ENCODE peak calls at places on chromosomes 1 and 21, in six cellular contexts. One of them, this sample, is unnamed.

GRCh38 chr21:46504681-46505080 is 46.0 kb downstream of the DIP2A start:
- DNase-seq in left ventricle myocardium inferior: no peak
- DNase-seq in IMR-90: no peak
- DNase-seq in Peyer's patch: no peak
- DNase-seq in tibial nerve: no peak
- DNase-seq in fibroblast of lung: no peak
- DNase-seq in this sample: no peak

GRCh38 chr1:25848531-25848930 is 10.7 kb downstream of the AUNIP start:
- DNase-seq in left ventricle myocardium inferior: no peak
- DNase-seq in fibroblast of lung: no peak
- DNase-seq in Peyer's patch: no peak
- DNase-seq in tibial nerve: no peak
- DNase-seq in IMR-90: peak; percentile 30
- DNase-seq in this sample: no peak

GRCh38 chr1:14365226-14365994 is 233.1 kb upstream of the KAZN start:
- DNase-seq in left ventricle myocardium inferior: no peak
- DNase-seq in Peyer's patch: no peak
- DNase-seq in IMR-90: no peak
- DNase-seq in tibial nerve: no peak
- DNase-seq in fibroblast of lung: no peak
- DNase-seq in this sample: peak; percentile 7

GRCh38 chr1:95832370-95832769 is 598.4 kb downstream of the RWDD3 start:
- DNase-seq in fibroblast of lung: no peak
- DNase-seq in left ventricle myocardium inferior: no peak
- DNase-seq in tibial nerve: no peak
- DNase-seq in Peyer's patch: no peak
- DNase-seq in IMR-90: no peak
- DNase-seq in this sample: no peak

GRCh38 chr1:1304331-1305299 is 3.1 kb downstream of the ACAP3 start:
- DNase-seq in tibial nerve: peak; percentile 62
- DNase-seq in fibroblast of lung: peak; percentile 79
- DNase-seq in IMR-90: peak; percentile 84
- DNase-seq in Peyer's patch: peak; percentile 80
- DNase-seq in left ventricle myocardium inferior: peak; percentile 80
- DNase-seq in this sample: peak; percentile 84

GRCh38 chr1:23421752-23422312 is 2.7 kb downstream of the TCEA3 start:
- DNase-seq in fibroblast of lung: peak; percentile 88
- DNase-seq in Peyer's patch: no peak
- DNase-seq in IMR-90: peak; percentile 90
- DNase-seq in tibial nerve: peak; percentile 37
- DNase-seq in left ventricle myocardium inferior: no peak
- DNase-seq in this sample: no peak

GRCh38 chr1:30197616-30197934 is 525.8 kb downstream of the MATN1 start:
- DNase-seq in IMR-90: peak; percentile 42
- DNase-seq in tibial nerve: no peak
- DNase-seq in left ventricle myocardium inferior: no peak
- DNase-seq in fibroblast of lung: peak; percentile 62
- DNase-seq in Peyer's patch: no peak
- DNase-seq in this sample: no peak

GRCh38 chr1:171784779-171785178 is 3.3 kb downstream of the METTL13 start:
- DNase-seq in tibial nerve: no peak
- DNase-seq in IMR-90: no peak
- DNase-seq in fibroblast of lung: no peak
- DNase-seq in left ventricle myocardium inferior: no peak
- DNase-seq in Peyer's patch: no peak
- DNase-seq in this sample: no peak

GRCh38 chr21:25243809-25244208 is 363.5 kb downstream of the MRPL39 start:
- DNase-seq in fibroblast of lung: peak; percentile 5
- DNase-seq in left ventricle myocardium inferior: no peak
- DNase-seq in IMR-90: no peak
- DNase-seq in tibial nerve: no peak
- DNase-seq in Peyer's patch: no peak
- DNase-seq in this sample: no peak

GRCh38 chr1:59638172-59638800 is 176.5 kb upstream of the HOOK1 start:
- DNase-seq in left ventricle myocardium inferior: no peak
- DNase-seq in IMR-90: peak; percentile 80
- DNase-seq in Peyer's patch: no peak
- DNase-seq in tibial nerve: peak; percentile 30
- DNase-seq in fibroblast of lung: peak; percentile 72
- DNase-seq in this sample: peak; percentile 30

GRCh38 chr1:30879940-30880339 is 28.6 kb downstream of the SDC3 start:
- DNase-seq in IMR-90: no peak
- DNase-seq in Peyer's patch: no peak
- DNase-seq in tibial nerve: no peak
- DNase-seq in left ventricle myocardium inferior: no peak
- DNase-seq in fibroblast of lung: no peak
- DNase-seq in this sample: no peak

GRCh38 chr1:110233861-110234260 is 23.7 kb downstream of the KCNC4 start:
- DNase-seq in IMR-90: no peak
- DNase-seq in fibroblast of lung: no peak
- DNase-seq in Peyer's patch: no peak
- DNase-seq in tibial nerve: no peak
- DNase-seq in left ventricle myocardium inferior: no peak
- DNase-seq in this sample: no peak

GRCh38 chr1:47662068-47662467 is 224.2 kb downstream of the FOXD2 start:
- DNase-seq in tibial nerve: no peak
- DNase-seq in left ventricle myocardium inferior: no peak
- DNase-seq in IMR-90: no peak
- DNase-seq in fibroblast of lung: no peak
- DNase-seq in Peyer's patch: no peak
- DNase-seq in this sample: no peak

GRCh38 chr1:96808186-96808585 is 86.6 kb downstream of the PTBP2 start:
- DNase-seq in Peyer's patch: no peak
- DNase-seq in IMR-90: no peak
- DNase-seq in left ventricle myocardium inferior: no peak
- DNase-seq in tibial nerve: no peak
- DNase-seq in fibroblast of lung: no peak
- DNase-seq in this sample: no peak

GRCh38 chr1:16167331-16168143 is 11.7 kb upstream of the EPHA2 start:
- DNase-seq in left ventricle myocardium inferior: no peak
- DNase-seq in Peyer's patch: peak; percentile 69
- DNase-seq in IMR-90: no peak
- DNase-seq in fibroblast of lung: no peak
- DNase-seq in tibial nerve: no peak
- DNase-seq in this sample: no peak

GRCh38 chr1:215140135-215140534 is 57.6 kb downstream of the KCNK2 start:
- DNase-seq in IMR-90: peak; percentile 9
- DNase-seq in Peyer's patch: no peak
- DNase-seq in left ventricle myocardium inferior: no peak
- DNase-seq in fibroblast of lung: no peak
- DNase-seq in tibial nerve: no peak
- DNase-seq in this sample: no peak

GRCh38 chr1:13702425-13703127 is 2.6 kb downstream of the PRDM2 start:
- DNase-seq in IMR-90: no peak
- DNase-seq in fibroblast of lung: no peak
- DNase-seq in Peyer's patch: no peak
- DNase-seq in tibial nerve: no peak
- DNase-seq in left ventricle myocardium inferior: no peak
- DNase-seq in this sample: no peak

GRCh38 chr21:30072496-30072895 is 94.1 kb downstream of the CLDN17 start:
- DNase-seq in tibial nerve: no peak
- DNase-seq in IMR-90: no peak
- DNase-seq in fibroblast of lung: no peak
- DNase-seq in Peyer's patch: no peak
- DNase-seq in left ventricle myocardium inferior: no peak
- DNase-seq in this sample: peak; percentile 8

GRCh38 chr1:219788700-219789099 is 139.7 kb downstream of the SLC30A10 start:
- DNase-seq in IMR-90: no peak
- DNase-seq in tibial nerve: no peak
- DNase-seq in left ventricle myocardium inferior: no peak
- DNase-seq in Peyer's patch: no peak
- DNase-seq in fibroblast of lung: no peak
- DNase-seq in this sample: no peak

GRCh38 chr1:110565565-110565964 is 40.6 kb downstream of the KCNA2 start:
- DNase-seq in tibial nerve: no peak
- DNase-seq in Peyer's patch: no peak
- DNase-seq in left ventricle myocardium inferior: no peak
- DNase-seq in IMR-90: no peak
- DNase-seq in fibroblast of lung: no peak
- DNase-seq in this sample: no peak

GRCh38 chr1:238592586-238592985 is 701.9 kb upstream of the ZP4 start:
- DNase-seq in fibroblast of lung: no peak
- DNase-seq in tibial nerve: no peak
- DNase-seq in IMR-90: no peak
- DNase-seq in left ventricle myocardium inferior: no peak
- DNase-seq in Peyer's patch: no peak
- DNase-seq in this sample: no peak

GRCh38 chr1:208950206-208950605 is 633.3 kb upstream of the CAMK1G start:
- DNase-seq in fibroblast of lung: peak; percentile 40
- DNase-seq in tibial nerve: no peak
- DNase-seq in left ventricle myocardium inferior: no peak
- DNase-seq in IMR-90: no peak
- DNase-seq in Peyer's patch: no peak
- DNase-seq in this sample: no peak

DNA sequence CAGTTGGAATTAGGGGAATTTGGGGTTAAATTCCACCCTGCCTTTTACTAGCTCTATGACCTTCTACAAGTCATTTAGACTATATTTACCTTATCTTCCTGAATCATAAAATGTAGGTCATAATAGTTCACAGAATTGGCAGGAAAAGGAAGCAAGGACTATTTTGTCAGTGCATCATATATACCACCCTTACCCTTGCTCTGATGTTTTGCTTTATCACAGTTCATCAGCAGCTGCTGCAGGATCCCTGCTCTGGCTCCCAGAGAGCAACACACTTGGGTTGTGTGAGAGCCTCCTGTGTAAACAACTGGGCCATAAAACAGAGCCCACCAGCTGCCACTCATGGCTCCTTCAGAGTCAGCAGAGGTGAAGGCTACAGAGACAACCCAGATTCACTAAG is 631.6 kb upstream of the CAMK1G start:
- DNase-seq in IMR-90: no peak
- DNase-seq in Peyer's patch: no peak
- DNase-seq in fibroblast of lung: peak; percentile 20
- DNase-seq in left ventricle myocardium inferior: no peak
- DNase-seq in tibial nerve: no peak
- DNase-seq in this sample: no peak
- H3K27ac ChIP-seq in IMR-90: no peak overlapping the region
- H3K27ac ChIP-seq in Peyer's patch: no peak overlapping the region
- H3K27ac ChIP-seq in fibroblast of lung: no peak overlapping the region
- H3K27ac ChIP-seq in left ventricle myocardium inferior: no peak overlapping the region
- H3K27ac ChIP-seq in tibial nerve: no peak overlapping the region
- H3K27ac ChIP-seq in this sample: no peak overlapping the region

DNA sequence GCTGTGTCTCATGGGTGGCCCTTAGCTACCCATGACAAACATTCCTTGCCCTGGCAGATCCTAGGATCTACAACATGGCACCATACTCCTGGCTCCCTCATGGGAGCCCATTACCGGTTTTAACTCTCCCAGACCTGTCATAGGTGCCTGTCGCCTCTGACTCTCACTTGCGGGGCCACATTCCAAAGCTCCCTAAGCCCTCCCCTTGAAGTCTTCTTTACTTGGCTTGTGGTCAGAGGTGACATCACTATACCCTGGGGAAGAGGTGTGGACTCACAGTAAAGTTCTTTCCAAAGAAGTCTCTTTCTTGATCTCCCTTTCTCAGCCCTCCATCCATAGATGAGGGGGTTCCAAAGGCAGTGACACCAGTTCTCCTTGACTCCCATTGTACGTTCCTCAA is 5.4 kb upstream of the SLAMF9 start:
- DNase-seq in left ventricle myocardium inferior: no peak
- DNase-seq in Peyer's patch: no peak
- DNase-seq in IMR-90: no peak
- DNase-seq in tibial nerve: no peak
- DNase-seq in fibroblast of lung: no peak
- DNase-seq in this sample: no peak
- H3K4me3 ChIP-seq in left ventricle myocardium inferior: no peak overlapping the region
- H3K4me3 ChIP-seq in Peyer's patch: no peak overlapping the region
- H3K4me3 ChIP-seq in IMR-90: no peak overlapping the region
- H3K4me3 ChIP-seq in tibial nerve: no peak overlapping the region
- H3K4me3 ChIP-seq in fibroblast of lung: no peak overlapping the region
- H3K4me3 ChIP-seq in this sample: no peak overlapping the region

DNA sequence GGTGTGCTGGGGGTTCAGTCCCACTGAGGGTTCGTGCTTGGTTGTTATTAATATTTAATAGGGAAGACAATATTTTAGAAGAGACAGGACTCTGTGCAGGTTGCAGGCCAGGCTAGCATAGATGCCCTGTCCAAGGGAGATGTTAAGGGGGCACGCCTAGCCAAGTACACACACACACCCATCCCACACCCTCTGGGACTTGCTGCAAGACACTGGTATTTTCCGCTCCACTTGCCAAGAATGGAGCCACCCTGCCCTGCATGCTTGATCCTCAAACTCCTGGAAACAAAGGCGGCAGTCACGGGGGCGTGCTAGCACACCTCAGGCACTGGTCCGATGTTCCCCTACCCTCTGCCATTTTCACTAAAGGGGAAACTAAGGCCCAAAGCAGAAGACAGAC is 99.1 kb downstream of the MRPL37 start:
- DNase-seq in IMR-90: no peak
- DNase-seq in Peyer's patch: no peak
- DNase-seq in left ventricle myocardium inferior: peak; percentile 40
- DNase-seq in tibial nerve: no peak
- DNase-seq in fibroblast of lung: no peak
- DNase-seq in this sample: peak; percentile 37
- H3K27me3 ChIP-seq in IMR-90: no peaks in the 10 kb centered on the region
- H3K27me3 ChIP-seq in Peyer's patch: no peaks in the 10 kb centered on the region
- H3K27me3 ChIP-seq in left ventricle myocardium inferior: no peaks in the 10 kb centered on the region
- H3K27me3 ChIP-seq in tibial nerve: no peaks in the 10 kb centered on the region
- H3K27me3 ChIP-seq in fibroblast of lung: no peaks in the 10 kb centered on the region
- H3K27me3 ChIP-seq in this sample: no peaks in the 10 kb centered on the region

GRCh38 chr1:147287133-147287865 is 44.8 kb downstream of the CHD1L start:
- DNase-seq in tibial nerve: no peak
- DNase-seq in fibroblast of lung: peak; percentile 39
- DNase-seq in left ventricle myocardium inferior: no peak
- DNase-seq in IMR-90: peak; percentile 51
- DNase-seq in Peyer's patch: no peak
- DNase-seq in this sample: no peak

GRCh38 chr1:147292635-147293251 is 50.3 kb downstream of the CHD1L start:
- DNase-seq in left ventricle myocardium inferior: no peak
- DNase-seq in IMR-90: peak; percentile 99
- DNase-seq in Peyer's patch: no peak
- DNase-seq in fibroblast of lung: peak; percentile 93
- DNase-seq in tibial nerve: no peak
- DNase-seq in this sample: no peak

GRCh38 chr1:147292012-147292411 is 49.5 kb downstream of the CHD1L start:
- DNase-seq in left ventricle myocardium inferior: no peak
- DNase-seq in fibroblast of lung: peak; percentile 89
- DNase-seq in IMR-90: peak; percentile 93
- DNase-seq in tibial nerve: no peak
- DNase-seq in Peyer's patch: no peak
- DNase-seq in this sample: no peak
- H3K27ac ChIP-seq in left ventricle myocardium inferior: no peak overlapping the region
- H3K27ac ChIP-seq in fibroblast of lung: peak overlapping the region; percentile 98
- H3K27ac ChIP-seq in IMR-90: peak overlapping the region; percentile 94
- H3K27ac ChIP-seq in tibial nerve: no peak overlapping the region
- H3K27ac ChIP-seq in Peyer's patch: no peak overlapping the region
- H3K27ac ChIP-seq in this sample: no peak overlapping the region

GRCh38 chr1:3313579-3313955 is 140.9 kb upstream of the ARHGEF16 start:
- DNase-seq in left ventricle myocardium inferior: peak; percentile 91
- DNase-seq in Peyer's patch: no peak
- DNase-seq in fibroblast of lung: peak; percentile 95
- DNase-seq in IMR-90: peak; percentile 89
- DNase-seq in tibial nerve: peak; percentile 86
- DNase-seq in this sample: peak; percentile 90
- H3K4me3 ChIP-seq in left ventricle myocardium inferior: peak overlapping the region; percentile 42
- H3K4me3 ChIP-seq in Peyer's patch: no peak overlapping the region
- H3K4me3 ChIP-seq in fibroblast of lung: no peak overlapping the region
- H3K4me3 ChIP-seq in IMR-90: no peak overlapping the region
- H3K4me3 ChIP-seq in tibial nerve: peak overlapping the region; percentile 2
- H3K4me3 ChIP-seq in this sample: peak overlapping the region; percentile 18

GRCh38 chr1:156860113-156860638 is 489 bp upstream of the NTRK1 start:
- DNase-seq in left ventricle myocardium inferior: peak; percentile 36
- DNase-seq in tibial nerve: no peak
- DNase-seq in Peyer's patch: peak; percentile 69
- DNase-seq in IMR-90: peak; percentile 21
- DNase-seq in fibroblast of lung: peak; percentile 39
- DNase-seq in this sample: no peak
- H3K27me3 ChIP-seq in left ventricle myocardium inferior: peaks cover 85% of the 10 kb centered on the region
- H3K27me3 ChIP-seq in tibial nerve: peaks cover 90% of the 10 kb centered on the region
- H3K27me3 ChIP-seq in Peyer's patch: peaks cover 20% of the 10 kb centered on the region
- H3K27me3 ChIP-seq in IMR-90: peaks cover 88% of the 10 kb centered on the region
- H3K27me3 ChIP-seq in fibroblast of lung: peaks cover 74% of the 10 kb centered on the region
- H3K27me3 ChIP-seq in this sample: peaks cover 52% of the 10 kb centered on the region

This sample was measured in heart right ventricle.